ENCODE peak calls at places on chromosomes 5 and 9, in five cellular contexts. B is OCI-LY7; R is stimulated activated naive CD8-positive, alpha-beta T cell treated with anti-CD3 and anti-CD28 coated beads, Interleukin-15, Interleukin-2, amounts not matched to agents 100 U/mL and 50 U/mL, for 24 hours; C is neuronal stem cell; W is activated naive CD4-positive, alpha-beta T cell treated with anti-CD3 and anti-CD28 coated beads, Interleukin-2, amount 50 U/mL, for 72 hours. L is an unnamed sample.

GRCh38 chr5:14268236-14268701 is 125.1 kb downstream of the TRIO start:
- DNase-seq in B (no peak), R (no peak), C (no peak), W (no peak), L (no peak)

GRCh38 chr5:6488021-6488420 is 39.4 kb downstream of the UBE2QL1 start:
- DNase-seq in B (no peak), R (no peak), C (no peak), W (no peak), L (no peak)

GRCh38 chr9:97315550-97315949 is 8.1 kb downstream of the CCDC180 start:
- DNase-seq in B (no peak), R (no peak), C (no peak), W (no peak), L (no peak)

GRCh38 chr5:17037751-17038150 is 101.7 kb upstream of the MYO10 start:
- DNase-seq in B (no peak), R (no peak), C (no peak), W (no peak), L (no peak)

GRCh38 chr5:56415356-56415765 is 182.2 kb upstream of the ANKRD55 start:
- DNase-seq in B (peak; percentile 93), R (peak; percentile 17), C (no peak), W (no peak), L (no peak)

GRCh38 chr9:68955281-68955680 is 58.6 kb downstream of the PRKACG start:
- DNase-seq in B (peak; percentile 30), R (no peak), C (no peak), W (no peak), L (no peak)

GRCh38 chr5:115377468-115378217 is 81.2 kb upstream of the CCDC112 start:
- DNase-seq in B (no peak), R (no peak), C (no peak), W (no peak), L (no peak)

GRCh38 chr9:106897223-106897622 is 34.3 kb downstream of the ZNF462 start:
- DNase-seq in B (no peak), R (no peak), C (no peak), W (no peak), L (no peak)

GRCh38 chr5:33690736-33691135 is 201.1 kb downstream of the ADAMTS12 start:
- DNase-seq in B (no peak), R (no peak), C (no peak), W (no peak), L (no peak)

GRCh38 chr5:147455822-147456221 is 54.0 kb downstream of the DPYSL3 start:
- DNase-seq in B (no peak), R (no peak), C (no peak), W (no peak), L (no peak)

GRCh38 chr9:133351908-133352634 is 4.1 kb downstream of the RPL7A start:
- DNase-seq in B (peak; percentile 63), R (peak; percentile 70), C (peak; percentile 21), W (no peak), L (peak; percentile 57)

GRCh38 chr9:123335227-123335985 is 20.6 kb upstream of the CRB2 start:
- DNase-seq in B (peak; percentile 45), R (no peak), C (no peak), W (no peak), L (no peak)

L was measured in HEK293T.